ENCODE peak calls at places on chromosomes 3 and 15, in four cellular contexts. M is neuronal stem cell, A is IMR-90, Q is H1. W is an unnamed sample.

GRCh38 chr3:150407051-150407817 is 864 bp upstream of the TSC22D2 start:
- DNase-seq in M (no peak), A (peak), Q (no peak), W (no peak)

GRCh38 chr3:149970716-149971402 is at the start of gene PFN2:
- DNase-seq in M (peak), A (peak), Q (peak), W (peak)

GRCh38 chr3:151419806-151420205 is 35.3 kb upstream of the P2RY12 start:
- DNase-seq in M (no peak), A (no peak), Q (no peak), W (no peak)

GRCh38 chr3:101532783-101533602 is 20.0 kb upstream of the SENP7 start:
- DNase-seq in M (no peak), A (no peak), Q (no peak), W (no peak)

GRCh38 chr3:179853176-179853575 is 183.6 kb downstream of the PEX5L start:
- DNase-seq in M (no peak), A (peak), Q (no peak), W (no peak)

GRCh38 chr15:42151012-42151615 is 5.3 kb downstream of the PLA2G4F start:
- DNase-seq in M (no peak), A (no peak), Q (no peak), W (no peak)

GRCh38 chr15:91021516-91022074 is 799 bp downstream of the VPS33B start:
- DNase-seq in M (no peak), A (peak), Q (no peak), W (no peak)

GRCh38 chr3:124209426-124209825 is 217.5 kb upstream of the ROPN1 start:
- DNase-seq in M (no peak), A (no peak), Q (no peak), W (no peak)

GRCh38 chr3:139646505-139646904 is 31.3 kb downstream of the NMNAT3 start:
- DNase-seq in M (no peak), A (no peak), Q (no peak), W (no peak)

GRCh38 chr3:26962419-26963355 is 340.1 kb downstream of the LRRC3B start:
- DNase-seq in M (no peak), A (no peak), Q (no peak), W (no peak)

GRCh38 chr15:57751177-57751800 is 44.8 kb downstream of the POLR2M start:
- DNase-seq in M (peak), A (peak), Q (no peak), W (no peak)

GRCh38 chr15:43249699-43250203 is 17.0 kb downstream of the TGM5 start:
- DNase-seq in M (no peak), A (peak), Q (no peak), W (no peak)

GRCh38 chr3:48716508-48716981 is 476 bp downstream of the IP6K2 start:
- DNase-seq in M (no peak), A (no peak), Q (peak), W (no peak)

GRCh38 chr3:41125258-41125657 is 74.0 kb upstream of the CTNNB1 start:
- DNase-seq in M (no peak), A (no peak), Q (no peak), W (no peak)

GRCh38 chr3:100104442-100104798 is 9.9 kb downstream of the FILIP1L start:
- DNase-seq in M (no peak), A (no peak), Q (no peak), W (no peak)

GRCh38 chr15:101139986-101140696 is 111.7 kb downstream of the CHSY1 start:
- DNase-seq in M (no peak), A (no peak), Q (no peak), W (no peak)
- H2BK5ac ChIP-seq in M (peak), A (no peak), Q (no peak), W (no peak)

DNA sequence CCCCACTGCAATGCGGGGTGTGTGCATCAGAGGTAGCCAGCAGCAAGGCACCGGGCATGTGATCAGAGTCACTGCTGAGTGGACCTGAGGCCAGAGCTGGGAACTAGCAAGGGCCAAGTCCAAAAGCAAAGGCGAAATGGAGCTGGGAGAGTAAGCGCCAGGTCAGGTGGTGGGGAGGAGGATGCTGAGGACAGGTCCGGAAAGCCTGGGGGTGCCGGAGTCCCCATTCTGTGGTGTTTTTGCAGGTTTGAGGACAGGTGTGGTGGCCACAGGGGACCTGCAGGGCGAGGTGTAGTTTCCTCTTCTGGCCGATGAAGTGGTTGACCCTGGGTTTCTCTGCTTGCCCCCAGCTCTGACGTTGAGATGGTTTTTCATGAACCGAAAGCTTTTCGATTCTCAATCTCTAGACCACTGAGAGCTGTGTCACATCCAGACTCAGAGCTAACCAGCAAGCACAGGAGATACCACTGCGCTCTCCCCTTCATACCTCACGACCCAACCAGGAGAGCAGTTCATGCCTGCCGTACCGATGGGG is 35.0 kb upstream of the HES1 start:
- DNase-seq in M (no peak), A (no peak), Q (no peak), W (no peak)
- H2AFZ ChIP-seq in M (no peak), A (no peak), Q (no peak), W (no peak)

DNA sequence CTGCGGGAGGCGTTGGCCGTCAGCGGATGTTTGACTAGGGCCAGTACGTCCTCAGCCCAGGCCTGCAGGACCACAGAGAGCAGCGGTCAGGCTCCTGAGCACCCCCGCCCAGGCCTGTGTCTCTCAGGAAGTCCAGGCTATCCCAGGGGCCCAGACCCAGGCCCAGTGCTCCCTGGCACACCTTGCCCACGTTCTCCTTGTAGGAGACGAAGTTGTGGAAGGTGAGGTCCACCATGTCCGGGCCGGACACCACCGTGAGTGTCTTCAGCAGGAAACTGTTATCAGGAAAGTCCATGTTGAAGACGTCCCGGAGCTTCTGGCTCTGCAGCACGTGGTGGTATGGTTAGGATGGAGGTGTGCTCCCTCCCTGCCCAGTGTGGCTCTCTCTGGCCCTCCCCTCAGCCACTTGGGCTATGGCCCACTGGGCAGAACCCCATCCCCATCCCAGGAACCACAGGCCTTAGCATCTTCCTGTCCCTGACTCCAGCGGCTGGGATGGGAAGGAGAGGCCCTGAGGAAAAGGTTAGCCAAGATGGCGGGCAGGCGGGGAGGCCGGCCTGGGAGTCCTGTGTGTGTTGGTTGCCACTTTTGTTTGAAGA is 5.3 kb downstream of the PLCB2 start:
- DNase-seq in M (no peak), A (no peak), Q (no peak), W (no peak)
- H2BK5ac ChIP-seq in M (no peak), A (no peak), Q (peak), W (no peak)

DNA sequence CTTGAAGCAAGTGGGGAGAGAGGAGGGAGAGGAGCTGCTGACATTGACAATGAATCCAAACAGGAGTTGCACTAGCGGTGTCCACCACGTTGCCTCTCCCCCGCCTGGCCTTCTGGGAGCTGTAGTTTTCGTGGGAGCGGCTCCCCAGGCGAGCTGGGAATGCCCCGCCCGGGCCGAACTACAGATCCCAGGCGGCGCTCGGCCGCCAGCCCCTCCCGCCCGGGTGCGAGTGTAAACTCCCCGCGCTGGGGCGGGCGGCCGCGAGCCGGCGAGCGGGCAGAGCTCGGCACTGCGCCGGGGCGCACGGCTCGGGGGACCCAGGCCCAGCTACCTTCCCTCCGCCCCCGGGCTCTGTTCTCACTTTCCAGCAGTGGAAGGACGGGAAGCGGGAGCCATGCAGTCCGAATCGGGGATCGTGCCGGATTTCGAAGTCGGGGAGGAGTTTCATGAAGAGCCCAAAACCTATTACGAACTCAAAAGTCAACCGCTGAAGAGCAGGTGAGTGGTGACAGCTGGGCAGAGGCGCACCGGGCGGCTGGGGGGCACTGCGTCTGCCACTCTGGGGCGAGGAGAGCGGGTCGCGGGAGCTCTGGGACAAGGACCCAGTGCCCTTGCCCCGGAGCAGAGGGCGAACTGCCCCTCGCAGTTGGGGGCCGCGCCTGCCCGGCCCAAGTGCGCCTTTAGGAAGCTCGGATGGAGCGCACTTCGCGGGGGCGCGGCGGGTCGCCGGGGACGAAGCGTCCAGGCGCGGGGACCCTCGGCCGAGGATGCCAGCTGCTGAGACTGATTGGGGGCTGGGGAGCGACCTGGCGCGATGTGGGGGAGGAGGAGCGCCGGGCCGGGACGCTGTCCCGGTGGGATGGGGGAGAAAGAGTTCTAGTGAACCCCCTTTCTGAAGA is at the start of gene MITF:
- DNase-seq in M (peak), A (peak), Q (peak), W (peak)
- H2AFZ ChIP-seq in M (peak), A (peak), Q (peak), W (peak)

GRCh38 chr3:187026321-187026678 is 96.0 kb downstream of the ST6GAL1 start:
- DNase-seq in M (no peak), A (no peak), Q (no peak), W (no peak)

GRCh38 chr3:187024561-187025226 is 94.4 kb downstream of the ST6GAL1 start:
- DNase-seq in M (no peak), A (no peak), Q (peak), W (no peak)

GRCh38 chr3:187027531-187027936 is 97.2 kb downstream of the ST6GAL1 start:
- DNase-seq in M (no peak), A (no peak), Q (peak), W (no peak)

GRCh38 chr3:187025656-187026320 is 95.5 kb downstream of the ST6GAL1 start:
- DNase-seq in M (no peak), A (no peak), Q (peak), W (no peak)

GRCh38 chr3:187025254-187025655 is 94.9 kb downstream of the ST6GAL1 start:
- DNase-seq in M (no peak), A (no peak), Q (no peak), W (no peak)
- H2BK5ac ChIP-seq in M (no peak), A (no peak), Q (no peak), W (no peak)